ENCODE peak calls at places on chromosomes 13 and 19, in four cellular contexts. J, B, W and Q are unnamed samples.

GRCh38 chr13:63344711-63345110 is 1929.1 kb upstream of the PCDH20 start:
- DNase-seq in J (no peak), B (no peak), W (no peak), Q (no peak)

GRCh38 chr13:59458908-59459579 is 704.7 kb downstream of the DIAPH3 start:
- DNase-seq in J (no peak), B (peak; percentile 41), W (peak; percentile 35), Q (no peak)

GRCh38 chr13:36820222-36820621 is 1.2 kb downstream of the RFXAP start:
- DNase-seq in J (no peak), B (no peak), W (no peak), Q (no peak)

GRCh38 chr19:6577410-6578125 is 13.4 kb downstream of the CD70 start:
- DNase-seq in J (no peak), B (no peak), W (no peak), Q (no peak)

GRCh38 chr13:31859546-31859945 is 120.2 kb downstream of the RXFP2 start:
- DNase-seq in J (no peak), B (no peak), W (no peak), Q (no peak)

GRCh38 chr19:38759590-38760003 is 13.7 kb downstream of the LGALS7 start:
- DNase-seq in J (no peak), B (no peak), W (no peak), Q (no peak)

GRCh38 chr19:49442793-49443365 is 1.6 kb upstream of the SLC17A7 start:
- DNase-seq in J (peak; percentile 72), B (peak; percentile 98), W (peak; percentile 84), Q (peak; percentile 96)

GRCh38 chr13:21637296-21637695 is 33.3 kb upstream of the MICU2 start:
- DNase-seq in J (peak; percentile 4), B (no peak), W (no peak), Q (no peak)

GRCh38 chr13:103238441-103238840 is 172.2 kb upstream of the SLC10A2 start:
- DNase-seq in J (no peak), B (no peak), W (no peak), Q (no peak)

GRCh38 chr13:75423383-75423782 is 58.6 kb downstream of the TBC1D4 start:
- DNase-seq in J (no peak), B (no peak), W (no peak), Q (no peak)

GRCh38 chr19:29855771-29856510 is 44.1 kb downstream of the CCNE1 start:
- DNase-seq in J (no peak), B (no peak), W (no peak), Q (no peak)

GRCh38 chr13:110426745-110427144 is 119.7 kb downstream of the COL4A2 start:
- DNase-seq in J (no peak), B (no peak), W (no peak), Q (no peak)

GRCh38 chr19:18453269-18454024 is 15.5 kb upstream of the ISYNA1 start:
- DNase-seq in J (no peak), B (no peak), W (peak; percentile 62), Q (no peak)

GRCh38 chr19:22052644-22053013 is 345 bp downstream of the ZNF257 start:
- DNase-seq in J (no peak), B (peak; percentile 14), W (no peak), Q (no peak)

GRCh38 chr13:98226520-98226919 is 49.5 kb upstream of the RNF113B start:
- DNase-seq in J (no peak), B (no peak), W (no peak), Q (no peak)

GRCh38 chr13:33349314-33349995 is 63.9 kb upstream of the STARD13 start:
- DNase-seq in J (no peak), B (peak; percentile 20), W (no peak), Q (peak; percentile 28)

GRCh38 chr19:4098493-4098892 is 25.4 kb downstream of the MAP2K2 start:
- DNase-seq in J (no peak), B (no peak), W (no peak), Q (peak; percentile 79)

GRCh38 chr13:110551284-110551683 is 10.2 kb downstream of the RAB20 start:
- DNase-seq in J (no peak), B (no peak), W (no peak), Q (no peak)

GRCh38 chr19:2315818-2316353 is 7.9 kb upstream of the LINGO3 start:
- DNase-seq in J (no peak), B (peak; percentile 69), W (peak; percentile 57), Q (peak; percentile 61)

GRCh38 chr13:40220299-40220935 is 446.0 kb downstream of the FOXO1 start:
- DNase-seq in J (peak; percentile 57), B (no peak), W (no peak), Q (no peak)

GRCh38 chr19:56765107-56765506 is 75.4 kb downstream of the PEG3 start:
- DNase-seq in J (no peak), B (peak; percentile 74), W (no peak), Q (peak; percentile 74)

GRCh38 chr13:100129605-100130004 is 40.7 kb downstream of the PCCA start:
- DNase-seq in J (no peak), B (no peak), W (no peak), Q (no peak)

GRCh38 chr13:29594310-29594709 is 1.2 kb downstream of the SLC7A1 start:
- DNase-seq in J (peak; percentile 56), B (peak; percentile 27), W (peak; percentile 80), Q (no peak)

GRCh38 chr13:34338102-34338501 is 520.2 kb downstream of the RFC3 start:
- DNase-seq in J (no peak), B (no peak), W (no peak), Q (no peak)

GRCh38 chr13:102440259-102440936 is 38.5 kb upstream of the FGF14 start:
- DNase-seq in J (no peak), B (no peak), W (no peak), Q (no peak)

GRCh38 chr13:110055089-110055488 is 251.9 kb downstream of the COL4A1 start:
- DNase-seq in J (peak; percentile 6), B (no peak), W (no peak), Q (no peak)

GRCh38 chr19:1468274-1469199 is 10.5 kb downstream of the C19orf25 start:
- DNase-seq in J (peak; percentile 34), B (peak; percentile 35), W (peak; percentile 43), Q (no peak)

GRCh38 chr13:91609353-91609752 is 210.9 kb downstream of the GPC5 start:
- DNase-seq in J (no peak), B (peak; percentile 7), W (no peak), Q (no peak)

GRCh38 chr13:86324191-86324590 is 525.0 kb upstream of the SLITRK6 start:
- DNase-seq in J (no peak), B (no peak), W (no peak), Q (no peak)

GRCh38 chr19:1247747-1248453 is 483 bp upstream of the MIDN start:
- DNase-seq in J (peak; percentile 82), B (peak; percentile 83), W (no peak), Q (peak; percentile 77)

GRCh38 chr13:28392896-28393295 is 102.0 kb downstream of the FLT1 start:
- DNase-seq in J (no peak), B (no peak), W (no peak), Q (no peak)

GRCh38 chr13:23456437-23456836 is 22.9 kb upstream of the SACS start:
- DNase-seq in J (no peak), B (no peak), W (no peak), Q (no peak)

GRCh38 chr13:21364357-21364756 is 94.7 kb downstream of the ZDHHC20 start:
- DNase-seq in J (no peak), B (no peak), W (no peak), Q (no peak)

GRCh38 chr19:44635581-44636438 is 7.9 kb upstream of the PVR start:
- DNase-seq in J (no peak), B (no peak), W (no peak), Q (no peak)

GRCh38 chr19:11293468-11294389 is 2.2 kb upstream of the TSPAN16 start:
- DNase-seq in J (peak; percentile 83), B (peak; percentile 97), W (peak; percentile 91), Q (peak; percentile 97)

GRCh38 chr19:970695-971094 is 13.4 kb upstream of the WDR18 start:
- DNase-seq in J (no peak), B (no peak), W (no peak), Q (no peak)

GRCh38 chr13:79621902-79622301 is 140.9 kb downstream of the NDFIP2 start:
- DNase-seq in J (no peak), B (no peak), W (no peak), Q (no peak)

GRCh38 chr13:43663474-43664090 is 123.2 kb downstream of the ENOX1 start:
- DNase-seq in J (no peak), B (no peak), W (peak; percentile 21), Q (no peak)

GRCh38 chr13:42333613-42334328 is 61.8 kb downstream of the AKAP11 start:
- DNase-seq in J (no peak), B (no peak), W (no peak), Q (no peak)